ENCODE peak calls at places on chromosomes 4 and X, in five cellular contexts. N is NCI-H1436; V is activated effector memory CD4-positive, alpha-beta T cell treated with anti-CD3 and anti-CD28 coated beads, Interleukin-2, amount 50 U/mL, for 16 hours; R is fibroblast of mammary gland; Q is activated CD4-positive, alpha-beta T cell treated with anti-CD3 and anti-CD28 coated beads for 4 hours. X is an unnamed sample.

GRCh38 chr4:105998210-105998609 is 102.9 kb downstream of the NPNT start:
- DNase-seq in N (no peak), V (no peak), R (no peak), Q (no peak), X (no peak)

GRCh38 chr4:23978031-23978430 is 88.2 kb upstream of the PPARGC1A start:
- DNase-seq in N (no peak), V (no peak), R (no peak), Q (no peak), X (no peak)

GRCh38 chr4:52750819-52751348 is 341 bp downstream of the ERVMER34-1 start:
- DNase-seq in N (no peak), V (peak; percentile 63), R (peak; percentile 6), Q (no peak), X (no peak)

GRCh38 chr4:175536852-175537453 is 275.1 kb downstream of the GPM6A start:
- DNase-seq in N (peak; percentile 22), V (no peak), R (peak; percentile 80), Q (no peak), X (peak; percentile 31)

GRCh38 chr4:85522277-85522676 is 47.3 kb downstream of the ARHGAP24 start:
- DNase-seq in N (no peak), V (no peak), R (no peak), Q (no peak), X (no peak)

GRCh38 chr4:84920591-84920990 is 45.9 kb downstream of the WDFY3 start:
- DNase-seq in N (no peak), V (no peak), R (peak; percentile 84), Q (no peak), X (no peak)

GRCh38 chr4:156958276-156959074 is 13.1 kb downstream of the PDGFC start:
- DNase-seq in N (no peak), V (no peak), R (no peak), Q (no peak), X (no peak)

GRCh38 chr4:2745981-2746806 is 9.9 kb downstream of the TNIP2 start:
- DNase-seq in N (no peak), V (peak; percentile 97), R (peak; percentile 45), Q (peak; percentile 88), X (no peak)

GRCh38 chrX:40380649-40381488 is 199.9 kb upstream of the ATP6AP2 start:
- DNase-seq in N (no peak), V (no peak), R (no peak), Q (no peak), X (no peak)

GRCh38 chr4:168769416-168769815 is 240.6 kb downstream of the CBR4 start:
- DNase-seq in N (no peak), V (no peak), R (peak; percentile 78), Q (no peak), X (no peak)

GRCh38 chr4:74665346-74665745 is 129.0 kb downstream of the BTC start:
- DNase-seq in N (no peak), V (no peak), R (no peak), Q (no peak), X (no peak)

GRCh38 chr4:3708103-3708510 is 58.1 kb upstream of the ADRA2C start:
- DNase-seq in N (no peak), V (no peak), R (peak; percentile 59), Q (no peak), X (no peak)

GRCh38 chr4:155629183-155629825 is 37.3 kb upstream of the GUCY1A1 start:
- DNase-seq in N (no peak), V (no peak), R (peak; percentile 61), Q (no peak), X (no peak)

GRCh38 chr4:13527983-13528822 is 16.1 kb downstream of the NKX3-2 start:
- DNase-seq in N (no peak), V (no peak), R (no peak), Q (no peak), X (no peak)

GRCh38 chrX:153983321-153983729 is 10.8 kb downstream of the TMEM187 start:
- DNase-seq in N (no peak), V (peak; percentile 63), R (no peak), Q (no peak), X (no peak)

GRCh38 chrX:103730746-103731508 is 20.2 kb downstream of the TMEM31 start:
- DNase-seq in N (no peak), V (no peak), R (peak; percentile 90), Q (no peak), X (no peak)

GRCh38 chr4:111934294-111934693 is 211.0 kb upstream of the FAM241A start:
- DNase-seq in N (no peak), V (no peak), R (no peak), Q (no peak), X (no peak)

GRCh38 chr4:188110741-188111458 is 1.5 kb upstream of the TRIML2 start:
- DNase-seq in N (no peak), V (no peak), R (peak; percentile 43), Q (no peak), X (no peak)

GRCh38 chr4:81330018-81330417 is 115.0 kb upstream of the PRKG2 start:
- DNase-seq in N (no peak), V (no peak), R (no peak), Q (no peak), X (no peak)

GRCh38 chr4:55920571-55920970 is 28.2 kb upstream of the CEP135 start:
- DNase-seq in N (no peak), V (no peak), R (peak; percentile 30), Q (no peak), X (no peak)

GRCh38 chrX:43949669-43950068 is 23.5 kb downstream of the NDP start:
- DNase-seq in N (no peak), V (peak; percentile 69), R (no peak), Q (peak; percentile 20), X (peak; percentile 3)

X was measured in NCI-H526 treated with DMSO at 0.1 percent for 48 hours.